ENCODE peak calls at places on chromosomes 12 and 14, in four cellular contexts. One of them, this sample, is unnamed.

GRCh38 chr12:67386869-67387570 is 117.9 kb downstream of the CAND1 start:
- DNase-seq in endodermal cell: no peak
- DNase-seq in brain microvascular endothelial cell: no peak
- DNase-seq in suprapubic skin: no peak
- DNase-seq in this sample: no peak

GRCh38 chr12:124863409-124864325 is at the start of gene SCARB1:
- DNase-seq in suprapubic skin: peak
- DNase-seq in endodermal cell: peak
- DNase-seq in brain microvascular endothelial cell: peak
- DNase-seq in this sample: peak

GRCh38 chr12:27463826-27464554 is 17.5 kb downstream of the SMCO2 start:
- DNase-seq in endodermal cell: no peak
- DNase-seq in suprapubic skin: no peak
- DNase-seq in brain microvascular endothelial cell: no peak
- DNase-seq in this sample: no peak

GRCh38 chr12:52204095-52204930 is 12.5 kb upstream of the KRT80 start:
- DNase-seq in brain microvascular endothelial cell: peak
- DNase-seq in suprapubic skin: no peak
- DNase-seq in endodermal cell: peak
- DNase-seq in this sample: no peak

GRCh38 chr12:16573652-16574077 is 32.3 kb downstream of the LMO3 start:
- DNase-seq in brain microvascular endothelial cell: no peak
- DNase-seq in suprapubic skin: no peak
- DNase-seq in endodermal cell: peak
- DNase-seq in this sample: no peak

GRCh38 chr12:108239378-108239777 is 99.7 kb downstream of the CMKLR1 start:
- DNase-seq in endodermal cell: no peak
- DNase-seq in brain microvascular endothelial cell: no peak
- DNase-seq in suprapubic skin: no peak
- DNase-seq in this sample: no peak

GRCh38 chr12:65720136-65720535 is 104.1 kb upstream of the HMGA2 start:
- DNase-seq in endodermal cell: peak
- DNase-seq in brain microvascular endothelial cell: peak
- DNase-seq in suprapubic skin: no peak
- DNase-seq in this sample: no peak

GRCh38 chr14:103928011-103928890 is at the start of gene TDRD9:
- DNase-seq in suprapubic skin: peak
- DNase-seq in brain microvascular endothelial cell: no peak
- DNase-seq in endodermal cell: no peak
- DNase-seq in this sample: no peak

GRCh38 chr12:108801736-108802665 is 55.4 kb downstream of the SSH1 start:
- DNase-seq in suprapubic skin: no peak
- DNase-seq in brain microvascular endothelial cell: peak
- DNase-seq in endodermal cell: peak
- DNase-seq in this sample: no peak

GRCh38 chr14:68369289-68369925 is 423.5 kb downstream of the ZFP36L1 start:
- DNase-seq in brain microvascular endothelial cell: no peak
- DNase-seq in endodermal cell: no peak
- DNase-seq in suprapubic skin: no peak
- DNase-seq in this sample: no peak

GRCh38 chr14:74671789-74672188 is 41.1 kb downstream of the AREL1 start:
- DNase-seq in brain microvascular endothelial cell: peak
- DNase-seq in endodermal cell: no peak
- DNase-seq in suprapubic skin: no peak
- DNase-seq in this sample: no peak

GRCh38 chr12:94070520-94070919 is 77.9 kb upstream of the PLXNC1 start:
- DNase-seq in suprapubic skin: no peak
- DNase-seq in brain microvascular endothelial cell: no peak
- DNase-seq in endodermal cell: no peak
- DNase-seq in this sample: no peak

GRCh38 chr14:61355892-61356325 is 34.5 kb downstream of the PRKCH start:
- DNase-seq in endodermal cell: peak
- DNase-seq in brain microvascular endothelial cell: peak
- DNase-seq in suprapubic skin: peak
- DNase-seq in this sample: no peak

GRCh38 chr14:89504602-89505320 is 87.7 kb upstream of the FOXN3 start:
- DNase-seq in brain microvascular endothelial cell: peak
- DNase-seq in suprapubic skin: no peak
- DNase-seq in endodermal cell: no peak
- DNase-seq in this sample: no peak

GRCh38 chr14:96086032-96086431 is 46.9 kb downstream of the C14orf132 start:
- DNase-seq in suprapubic skin: no peak
- DNase-seq in endodermal cell: no peak
- DNase-seq in brain microvascular endothelial cell: peak
- DNase-seq in this sample: no peak

GRCh38 chr12:78185109-78185508 is 354.4 kb downstream of the NAV3 start:
- DNase-seq in endodermal cell: no peak
- DNase-seq in suprapubic skin: no peak
- DNase-seq in brain microvascular endothelial cell: no peak
- DNase-seq in this sample: no peak

GRCh38 chr14:55212611-55213010 is 21.2 kb upstream of the DLGAP5 start:
- DNase-seq in brain microvascular endothelial cell: no peak
- DNase-seq in endodermal cell: no peak
- DNase-seq in suprapubic skin: no peak
- DNase-seq in this sample: no peak

GRCh38 chr12:55938826-55939501 is 8.0 kb downstream of the DGKA start:
- DNase-seq in brain microvascular endothelial cell: no peak
- DNase-seq in suprapubic skin: no peak
- DNase-seq in endodermal cell: no peak
- DNase-seq in this sample: no peak

GRCh38 chr12:124720687-124721500 is 142.8 kb downstream of the SCARB1 start:
- DNase-seq in suprapubic skin: no peak
- DNase-seq in brain microvascular endothelial cell: no peak
- DNase-seq in endodermal cell: no peak
- DNase-seq in this sample: no peak

GRCh38 chr12:27934278-27934677 is 38.3 kb downstream of the PTHLH start:
- DNase-seq in endodermal cell: no peak
- DNase-seq in brain microvascular endothelial cell: no peak
- DNase-seq in suprapubic skin: no peak
- DNase-seq in this sample: no peak

GRCh38 chr12:115916910-115917668 is 360.4 kb downstream of the MED13L start:
- DNase-seq in brain microvascular endothelial cell: no peak
- DNase-seq in suprapubic skin: peak
- DNase-seq in endodermal cell: peak
- DNase-seq in this sample: peak

GRCh38 chr12:61414470-61414869 is 845.7 kb upstream of the USP15 start:
- DNase-seq in endodermal cell: no peak
- DNase-seq in brain microvascular endothelial cell: no peak
- DNase-seq in suprapubic skin: no peak
- DNase-seq in this sample: no peak

GRCh38 chr14:85572845-85573244 is 42.9 kb downstream of the FLRT2 start:
- DNase-seq in brain microvascular endothelial cell: no peak
- DNase-seq in suprapubic skin: no peak
- DNase-seq in endodermal cell: no peak
- DNase-seq in this sample: no peak

GRCh38 chr12:118714051-118714460 is 267.3 kb upstream of the SRRM4 start:
- DNase-seq in endodermal cell: peak
- DNase-seq in brain microvascular endothelial cell: no peak
- DNase-seq in suprapubic skin: no peak
- DNase-seq in this sample: no peak

GRCh38 chr14:94003397-94003796 is 6.3 kb downstream of the CCDC197 start:
- DNase-seq in suprapubic skin: no peak
- DNase-seq in endodermal cell: no peak
- DNase-seq in brain microvascular endothelial cell: no peak
- DNase-seq in this sample: no peak

GRCh38 chr12:57225680-57226190 is 3.8 kb upstream of the SHMT2 start:
- DNase-seq in endodermal cell: no peak
- DNase-seq in brain microvascular endothelial cell: no peak
- DNase-seq in suprapubic skin: no peak
- DNase-seq in this sample: no peak

GRCh38 chr14:45085004-45085403 is 1.1 kb downstream of the PRPF39 start:
- DNase-seq in endodermal cell: no peak
- DNase-seq in brain microvascular endothelial cell: no peak
- DNase-seq in suprapubic skin: no peak
- DNase-seq in this sample: no peak

GRCh38 chr14:50047274-50047676 is 69.1 kb downstream of the VCPKMT start:
- DNase-seq in endodermal cell: no peak
- DNase-seq in brain microvascular endothelial cell: no peak
- DNase-seq in suprapubic skin: no peak
- DNase-seq in this sample: no peak

GRCh38 chr12:12919666-12920435 is 28.5 kb downstream of the GPRC5A start:
- DNase-seq in suprapubic skin: no peak
- DNase-seq in endodermal cell: peak
- DNase-seq in brain microvascular endothelial cell: no peak
- DNase-seq in this sample: no peak

GRCh38 chr14:56490379-56490778 is 89.2 kb upstream of the TMEM260 start:
- DNase-seq in endodermal cell: no peak
- DNase-seq in suprapubic skin: no peak
- DNase-seq in brain microvascular endothelial cell: no peak
- DNase-seq in this sample: no peak

GRCh38 chr14:56487761-56488160 is 91.8 kb upstream of the TMEM260 start:
- DNase-seq in endodermal cell: no peak
- DNase-seq in brain microvascular endothelial cell: peak
- DNase-seq in suprapubic skin: no peak
- DNase-seq in this sample: no peak

GRCh38 chr14:56491299-56492285 is 88.0 kb upstream of the TMEM260 start:
- DNase-seq in endodermal cell: peak
- DNase-seq in suprapubic skin: no peak
- DNase-seq in brain microvascular endothelial cell: peak
- DNase-seq in this sample: no peak

GRCh38 chr14:56488306-56488705 is 91.3 kb upstream of the TMEM260 start:
- DNase-seq in endodermal cell: no peak
- DNase-seq in brain microvascular endothelial cell: no peak
- DNase-seq in suprapubic skin: no peak
- DNase-seq in this sample: no peak

GRCh38 chr14:56487090-56487667 is 92.4 kb upstream of the TMEM260 start:
- DNase-seq in endodermal cell: no peak
- DNase-seq in brain microvascular endothelial cell: no peak
- DNase-seq in suprapubic skin: no peak
- DNase-seq in this sample: no peak
- TF ChIP-seq CTCF in endodermal cell: peak
- TF ChIP-seq CTCF in brain microvascular endothelial cell: peak
- TF ChIP-seq CTCF in suprapubic skin: no peak
- TF ChIP-seq CTCF in this sample: peak

GRCh38 chr12:111174283-111175108 is 194.4 kb downstream of the PHETA1 start:
- DNase-seq in brain microvascular endothelial cell: no peak
- DNase-seq in suprapubic skin: no peak
- DNase-seq in endodermal cell: peak
- DNase-seq in this sample: no peak
- TF ChIP-seq CTCF in brain microvascular endothelial cell: peak
- TF ChIP-seq CTCF in suprapubic skin: no peak
- TF ChIP-seq CTCF in endodermal cell: peak
- TF ChIP-seq CTCF in this sample: no peak

DNA sequence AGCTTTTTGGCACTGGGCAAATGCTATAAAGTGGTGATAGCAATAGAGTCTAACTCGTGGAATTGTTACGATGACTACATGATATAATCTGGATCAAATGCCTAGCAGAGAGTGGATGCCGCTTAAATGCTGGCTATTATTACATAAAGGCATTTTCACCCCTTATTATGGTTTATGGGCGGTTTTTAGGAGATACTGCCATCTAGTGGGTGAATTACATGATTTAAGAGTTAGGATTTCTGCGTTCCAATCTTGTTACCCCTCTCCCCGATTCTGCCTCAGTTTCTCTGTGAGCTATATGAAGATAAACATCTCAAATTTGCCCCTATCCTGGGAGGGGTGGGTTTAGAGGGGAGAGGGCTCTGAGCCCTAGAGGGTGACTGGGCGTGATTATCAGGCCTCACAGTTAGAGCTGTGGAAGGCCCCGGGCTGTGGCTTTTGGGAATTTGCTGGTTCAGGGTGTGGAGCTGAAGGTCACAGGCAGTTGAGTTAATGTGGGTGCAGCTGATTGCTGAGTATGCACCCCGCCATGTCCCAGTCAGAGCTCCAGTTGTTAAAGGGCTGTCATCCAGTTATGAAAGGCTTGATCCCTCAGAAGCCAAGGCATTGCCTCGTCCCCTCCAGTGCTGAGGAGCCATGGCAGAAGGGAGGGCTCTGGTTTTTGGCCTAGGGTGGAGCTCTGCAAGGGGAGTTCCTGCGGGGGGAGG is 14.4 kb downstream of the CLSTN3 start:
- DNase-seq in brain microvascular endothelial cell: no peak
- DNase-seq in endodermal cell: no peak
- DNase-seq in suprapubic skin: peak
- DNase-seq in this sample: no peak
- TF ChIP-seq CTCF in brain microvascular endothelial cell: peak
- TF ChIP-seq CTCF in endodermal cell: peak
- TF ChIP-seq CTCF in suprapubic skin: no peak
- TF ChIP-seq CTCF in this sample: peak

GRCh38 chr12:69107541-69107940 is 131.8 kb upstream of the CPSF6 start:
- DNase-seq in suprapubic skin: no peak
- DNase-seq in endodermal cell: no peak
- DNase-seq in brain microvascular endothelial cell: no peak
- DNase-seq in this sample: no peak

GRCh38 chr12:69106482-69107118 is 132.8 kb upstream of the CPSF6 start:
- DNase-seq in brain microvascular endothelial cell: no peak
- DNase-seq in endodermal cell: no peak
- DNase-seq in suprapubic skin: no peak
- DNase-seq in this sample: no peak

GRCh38 chr12:69112616-69113015 is 126.8 kb upstream of the CPSF6 start:
- DNase-seq in suprapubic skin: no peak
- DNase-seq in endodermal cell: no peak
- DNase-seq in brain microvascular endothelial cell: no peak
- DNase-seq in this sample: no peak

GRCh38 chr12:69105101-69105613 is 134.2 kb upstream of the CPSF6 start:
- DNase-seq in brain microvascular endothelial cell: no peak
- DNase-seq in endodermal cell: no peak
- DNase-seq in suprapubic skin: no peak
- DNase-seq in this sample: no peak

GRCh38 chr12:69108024-69108423 is 131.3 kb upstream of the CPSF6 start:
- DNase-seq in endodermal cell: no peak
- DNase-seq in suprapubic skin: no peak
- DNase-seq in brain microvascular endothelial cell: no peak
- DNase-seq in this sample: no peak
- TF ChIP-seq CTCF in endodermal cell: peak
- TF ChIP-seq CTCF in suprapubic skin: no peak
- TF ChIP-seq CTCF in brain microvascular endothelial cell: peak
- TF ChIP-seq CTCF in this sample: no peak

GRCh38 chr12:72282721-72283120 is 10.6 kb downstream of the TRHDE start:
- DNase-seq in endodermal cell: no peak
- DNase-seq in suprapubic skin: no peak
- DNase-seq in brain microvascular endothelial cell: peak
- DNase-seq in this sample: no peak
- TF ChIP-seq CTCF in endodermal cell: peak
- TF ChIP-seq CTCF in suprapubic skin: no peak
- TF ChIP-seq CTCF in brain microvascular endothelial cell: peak
- TF ChIP-seq CTCF in this sample: peak

GRCh38 chr14:106378191-106378590 is 851.8 kb downstream of the TMEM121 start:
- DNase-seq in suprapubic skin: no peak
- DNase-seq in brain microvascular endothelial cell: no peak
- DNase-seq in endodermal cell: no peak
- DNase-seq in this sample: peak
- TF ChIP-seq CTCF in suprapubic skin: no peak
- TF ChIP-seq CTCF in brain microvascular endothelial cell: no peak
- TF ChIP-seq CTCF in endodermal cell: no peak
- TF ChIP-seq CTCF in this sample: no peak